ENCODE peak calls at places on chromosomes 4 and X, in nine cellular contexts. One of them, this sample, is unnamed.

GRCh38 chr4:147299205-147299604 is 181.7 kb upstream of the EDNRA start:
- DNase-seq in A673: no peak
- DNase-seq in brain microvascular endothelial cell: no peak
- DNase-seq in psoas muscle: no peak
- DNase-seq in A549: no peak
- DNase-seq in right lobe of liver: no peak
- DNase-seq in cardiac muscle cell: no peak
- DNase-seq in hepatocyte: no peak
- DNase-seq in IMR-90: no peak
- DNase-seq in this sample: no peak

GRCh38 chr4:92307886-92308285 is 4.1 kb downstream of the GRID2 start:
- DNase-seq in IMR-90: no peak
- DNase-seq in hepatocyte: no peak
- DNase-seq in A673: no peak
- DNase-seq in cardiac muscle cell: no peak
- DNase-seq in brain microvascular endothelial cell: no peak
- DNase-seq in psoas muscle: no peak
- DNase-seq in A549: no peak
- DNase-seq in right lobe of liver: no peak
- DNase-seq in this sample: no peak

GRCh38 chr4:156137971-156138581 is 184.4 kb upstream of the CTSO start:
- DNase-seq in IMR-90: no peak
- DNase-seq in psoas muscle: no peak
- DNase-seq in cardiac muscle cell: no peak
- DNase-seq in brain microvascular endothelial cell: no peak
- DNase-seq in hepatocyte: no peak
- DNase-seq in A549: no peak
- DNase-seq in A673: peak
- DNase-seq in right lobe of liver: no peak
- DNase-seq in this sample: no peak

GRCh38 chr4:80202784-80203553 is 5.7 kb downstream of the PRDM8 start:
- DNase-seq in psoas muscle: no peak
- DNase-seq in IMR-90: peak
- DNase-seq in A549: no peak
- DNase-seq in right lobe of liver: peak
- DNase-seq in A673: no peak
- DNase-seq in cardiac muscle cell: peak
- DNase-seq in brain microvascular endothelial cell: no peak
- DNase-seq in hepatocyte: peak
- DNase-seq in this sample: peak

GRCh38 chrX:356385-357034 is 30.2 kb downstream of the PPP2R3B start:
- DNase-seq in A673: no peak
- DNase-seq in cardiac muscle cell: no peak
- DNase-seq in psoas muscle: peak
- DNase-seq in IMR-90: peak
- DNase-seq in right lobe of liver: peak
- DNase-seq in A549: no peak
- DNase-seq in hepatocyte: no peak
- DNase-seq in brain microvascular endothelial cell: no peak
- DNase-seq in this sample: no peak

GRCh38 chrX:153723351-153724251 is 586 bp downstream of the BCAP31 start:
- DNase-seq in IMR-90: peak
- DNase-seq in cardiac muscle cell: peak
- DNase-seq in right lobe of liver: no peak
- DNase-seq in psoas muscle: peak
- DNase-seq in hepatocyte: peak
- DNase-seq in A549: peak
- DNase-seq in A673: peak
- DNase-seq in brain microvascular endothelial cell: peak
- DNase-seq in this sample: peak

GRCh38 chr4:99665981-99666380 is 8.4 kb upstream of the C4orf54 start:
- DNase-seq in cardiac muscle cell: no peak
- DNase-seq in A549: no peak
- DNase-seq in hepatocyte: no peak
- DNase-seq in right lobe of liver: no peak
- DNase-seq in psoas muscle: no peak
- DNase-seq in brain microvascular endothelial cell: no peak
- DNase-seq in IMR-90: no peak
- DNase-seq in A673: no peak
- DNase-seq in this sample: no peak

GRCh38 chr4:182137343-182137742 is 105.9 kb upstream of the TENM3 start:
- DNase-seq in hepatocyte: no peak
- DNase-seq in cardiac muscle cell: no peak
- DNase-seq in A673: peak
- DNase-seq in psoas muscle: no peak
- DNase-seq in A549: no peak
- DNase-seq in right lobe of liver: no peak
- DNase-seq in brain microvascular endothelial cell: peak
- DNase-seq in IMR-90: no peak
- DNase-seq in this sample: no peak

GRCh38 chr4:139624441-139625130 is 41.0 kb upstream of the MGST2 start:
- DNase-seq in cardiac muscle cell: no peak
- DNase-seq in right lobe of liver: no peak
- DNase-seq in brain microvascular endothelial cell: no peak
- DNase-seq in psoas muscle: no peak
- DNase-seq in A549: no peak
- DNase-seq in A673: no peak
- DNase-seq in hepatocyte: no peak
- DNase-seq in IMR-90: no peak
- DNase-seq in this sample: no peak

GRCh38 chrX:123475068-123475724 is 257.7 kb downstream of the THOC2 start:
- DNase-seq in hepatocyte: no peak
- DNase-seq in psoas muscle: no peak
- DNase-seq in cardiac muscle cell: peak
- DNase-seq in A673: no peak
- DNase-seq in brain microvascular endothelial cell: no peak
- DNase-seq in right lobe of liver: no peak
- DNase-seq in IMR-90: no peak
- DNase-seq in A549: no peak
- DNase-seq in this sample: no peak

GRCh38 chr4:180335571-180335970 is 1907.6 kb upstream of the TENM3 start:
- DNase-seq in right lobe of liver: no peak
- DNase-seq in A549: no peak
- DNase-seq in hepatocyte: no peak
- DNase-seq in IMR-90: no peak
- DNase-seq in psoas muscle: no peak
- DNase-seq in A673: peak
- DNase-seq in cardiac muscle cell: no peak
- DNase-seq in brain microvascular endothelial cell: no peak
- DNase-seq in this sample: no peak

GRCh38 chrX:100980608-100981497 is 11.3 kb downstream of the ARL13A start:
- DNase-seq in IMR-90: peak
- DNase-seq in brain microvascular endothelial cell: peak
- DNase-seq in A673: no peak
- DNase-seq in cardiac muscle cell: peak
- DNase-seq in psoas muscle: no peak
- DNase-seq in hepatocyte: no peak
- DNase-seq in A549: peak
- DNase-seq in right lobe of liver: no peak
- DNase-seq in this sample: no peak

GRCh38 chrX:63686878-63687714 is 97.9 kb downstream of the ARHGEF9 start:
- DNase-seq in right lobe of liver: no peak
- DNase-seq in A673: peak
- DNase-seq in A549: peak
- DNase-seq in psoas muscle: no peak
- DNase-seq in brain microvascular endothelial cell: peak
- DNase-seq in IMR-90: peak
- DNase-seq in cardiac muscle cell: peak
- DNase-seq in hepatocyte: peak
- DNase-seq in this sample: no peak

GRCh38 chr4:127771535-127772275 is 10.4 kb upstream of the HSPA4L start:
- DNase-seq in hepatocyte: no peak
- DNase-seq in psoas muscle: no peak
- DNase-seq in A673: no peak
- DNase-seq in IMR-90: no peak
- DNase-seq in right lobe of liver: no peak
- DNase-seq in cardiac muscle cell: no peak
- DNase-seq in A549: no peak
- DNase-seq in brain microvascular endothelial cell: no peak
- DNase-seq in this sample: no peak

GRCh38 chrX:102560423-102561068 is 38.8 kb upstream of the ARMCX5 start:
- DNase-seq in hepatocyte: no peak
- DNase-seq in cardiac muscle cell: no peak
- DNase-seq in right lobe of liver: no peak
- DNase-seq in brain microvascular endothelial cell: no peak
- DNase-seq in A673: no peak
- DNase-seq in IMR-90: no peak
- DNase-seq in A549: no peak
- DNase-seq in psoas muscle: no peak
- DNase-seq in this sample: no peak

GRCh38 chr4:53476232-53477037 is 99.0 kb downstream of the FIP1L1 start:
- DNase-seq in IMR-90: peak
- DNase-seq in A673: no peak
- DNase-seq in hepatocyte: peak
- DNase-seq in brain microvascular endothelial cell: peak
- DNase-seq in right lobe of liver: no peak
- DNase-seq in A549: no peak
- DNase-seq in psoas muscle: no peak
- DNase-seq in cardiac muscle cell: peak
- DNase-seq in this sample: no peak

GRCh38 chrX:134948333-134949241 is 42.2 kb upstream of the SMIM10 start:
- DNase-seq in right lobe of liver: no peak
- DNase-seq in A673: no peak
- DNase-seq in brain microvascular endothelial cell: peak
- DNase-seq in A549: peak
- DNase-seq in IMR-90: peak
- DNase-seq in psoas muscle: no peak
- DNase-seq in cardiac muscle cell: peak
- DNase-seq in hepatocyte: peak
- DNase-seq in this sample: no peak

GRCh38 chrX:120499301-120500097 is 30.4 kb upstream of the LAMP2 start:
- DNase-seq in IMR-90: peak
- DNase-seq in A673: no peak
- DNase-seq in A549: no peak
- DNase-seq in psoas muscle: no peak
- DNase-seq in right lobe of liver: no peak
- DNase-seq in cardiac muscle cell: peak
- DNase-seq in brain microvascular endothelial cell: no peak
- DNase-seq in hepatocyte: no peak
- DNase-seq in this sample: no peak

GRCh38 chrX:48883729-48884128 is 13.8 kb downstream of the TIMM17B start:
- DNase-seq in A673: no peak
- DNase-seq in hepatocyte: no peak
- DNase-seq in psoas muscle: no peak
- DNase-seq in A549: no peak
- DNase-seq in brain microvascular endothelial cell: no peak
- DNase-seq in cardiac muscle cell: no peak
- DNase-seq in IMR-90: no peak
- DNase-seq in right lobe of liver: no peak
- DNase-seq in this sample: no peak

GRCh38 chrX:123949846-123950245 is 11.7 kb upstream of the STAG2 start:
- DNase-seq in brain microvascular endothelial cell: no peak
- DNase-seq in cardiac muscle cell: no peak
- DNase-seq in psoas muscle: no peak
- DNase-seq in right lobe of liver: no peak
- DNase-seq in IMR-90: no peak
- DNase-seq in A549: no peak
- DNase-seq in hepatocyte: no peak
- DNase-seq in A673: no peak
- DNase-seq in this sample: no peak

GRCh38 chr4:610411-611261 is 14.7 kb upstream of the PDE6B start:
- DNase-seq in hepatocyte: peak
- DNase-seq in A549: peak
- DNase-seq in A673: no peak
- DNase-seq in right lobe of liver: no peak
- DNase-seq in brain microvascular endothelial cell: peak
- DNase-seq in cardiac muscle cell: peak
- DNase-seq in IMR-90: peak
- DNase-seq in psoas muscle: no peak
- DNase-seq in this sample: peak

GRCh38 chr4:56730097-56730496 is 49.0 kb upstream of the HOPX start:
- DNase-seq in brain microvascular endothelial cell: no peak
- DNase-seq in A549: no peak
- DNase-seq in cardiac muscle cell: no peak
- DNase-seq in psoas muscle: no peak
- DNase-seq in right lobe of liver: no peak
- DNase-seq in IMR-90: no peak
- DNase-seq in A673: no peak
- DNase-seq in hepatocyte: no peak
- DNase-seq in this sample: no peak

GRCh38 chr4:55435136-55435535 is 39.4 kb downstream of the TMEM165 start:
- DNase-seq in A549: no peak
- DNase-seq in right lobe of liver: no peak
- DNase-seq in cardiac muscle cell: peak
- DNase-seq in IMR-90: peak
- DNase-seq in psoas muscle: no peak
- DNase-seq in hepatocyte: peak
- DNase-seq in brain microvascular endothelial cell: no peak
- DNase-seq in A673: no peak
- DNase-seq in this sample: no peak
- H3K27ac ChIP-seq in A549: no peak
- H3K27ac ChIP-seq in right lobe of liver: no peak
- H3K27ac ChIP-seq in cardiac muscle cell: peak
- H3K27ac ChIP-seq in IMR-90: peak
- H3K27ac ChIP-seq in psoas muscle: no peak
- H3K27ac ChIP-seq in hepatocyte: peak
- H3K27ac ChIP-seq in brain microvascular endothelial cell: no peak
- H3K27ac ChIP-seq in A673: no peak
- H3K27ac ChIP-seq in this sample: no peak

DNA sequence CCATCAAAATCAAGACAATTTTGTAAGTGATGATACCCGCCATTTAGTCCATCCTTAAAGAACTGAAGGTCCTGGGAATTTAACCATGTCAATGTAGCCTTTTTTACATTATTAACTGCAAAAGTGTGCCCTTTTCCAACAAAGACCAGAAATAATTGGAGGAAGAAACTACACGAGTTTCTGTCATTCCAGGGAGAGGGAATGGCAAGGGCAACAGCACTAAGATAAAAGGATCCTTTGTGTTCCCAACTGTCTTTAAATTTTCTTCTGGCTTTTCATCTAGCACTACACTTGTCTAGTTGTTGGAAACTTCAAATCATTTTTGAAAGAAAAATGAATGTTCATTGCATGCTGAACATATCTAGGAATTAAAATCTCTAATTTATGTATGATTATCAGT is 286.2 kb downstream of the GALNTL6 start:
- DNase-seq in brain microvascular endothelial cell: no peak
- DNase-seq in A673: no peak
- DNase-seq in hepatocyte: no peak
- DNase-seq in psoas muscle: no peak
- DNase-seq in right lobe of liver: no peak
- DNase-seq in IMR-90: no peak
- DNase-seq in cardiac muscle cell: no peak
- DNase-seq in A549: no peak
- DNase-seq in this sample: no peak
- H3K4me3 ChIP-seq in brain microvascular endothelial cell: no peak
- H3K4me3 ChIP-seq in A673: no peak
- H3K4me3 ChIP-seq in hepatocyte: no peak
- H3K4me3 ChIP-seq in psoas muscle: no peak
- H3K4me3 ChIP-seq in right lobe of liver: no peak
- H3K4me3 ChIP-seq in IMR-90: no peak
- H3K4me3 ChIP-seq in cardiac muscle cell: no peak
- H3K4me3 ChIP-seq in A549: no peak
- H3K4me3 ChIP-seq in this sample: no peak

GRCh38 chr4:83217721-83218522 is 66.7 kb downstream of the COQ2 start:
- DNase-seq in IMR-90: no peak
- DNase-seq in A673: no peak
- DNase-seq in right lobe of liver: no peak
- DNase-seq in psoas muscle: no peak
- DNase-seq in cardiac muscle cell: no peak
- DNase-seq in A549: no peak
- DNase-seq in hepatocyte: no peak
- DNase-seq in brain microvascular endothelial cell: no peak
- DNase-seq in this sample: peak
- H3K27ac ChIP-seq in IMR-90: no peak
- H3K27ac ChIP-seq in A673: no peak
- H3K27ac ChIP-seq in right lobe of liver: peak
- H3K27ac ChIP-seq in psoas muscle: no peak
- H3K27ac ChIP-seq in cardiac muscle cell: no peak
- H3K27ac ChIP-seq in A549: no peak
- H3K27ac ChIP-seq in hepatocyte: no peak
- H3K27ac ChIP-seq in brain microvascular endothelial cell: no peak
- H3K27ac ChIP-seq in this sample: peak

GRCh38 chr4:158824425-158825274 is 55.8 kb downstream of the FNIP2 start:
- DNase-seq in hepatocyte: no peak
- DNase-seq in A549: no peak
- DNase-seq in cardiac muscle cell: peak
- DNase-seq in brain microvascular endothelial cell: peak
- DNase-seq in IMR-90: peak
- DNase-seq in A673: no peak
- DNase-seq in right lobe of liver: peak
- DNase-seq in psoas muscle: no peak
- DNase-seq in this sample: no peak
- H3K4me3 ChIP-seq in hepatocyte: no peak
- H3K4me3 ChIP-seq in A549: no peak
- H3K4me3 ChIP-seq in cardiac muscle cell: no peak
- H3K4me3 ChIP-seq in brain microvascular endothelial cell: no peak
- H3K4me3 ChIP-seq in IMR-90: no peak
- H3K4me3 ChIP-seq in A673: no peak
- H3K4me3 ChIP-seq in right lobe of liver: no peak
- H3K4me3 ChIP-seq in psoas muscle: peak
- H3K4me3 ChIP-seq in this sample: no peak

This sample was measured in CD8-positive, alpha-beta memory T cell.